ENCODE peak calls at places on chromosomes 4 and X, in four cellular contexts. K, Z, J and A are unnamed samples.

GRCh38 chr4:151627491-151627890 is 133.3 kb downstream of the GATB start:
- DNase-seq in K (no peak), Z (no peak), J (no peak), A (no peak)

GRCh38 chr4:89745708-89746107 is 91.3 kb downstream of the SNCA start:
- DNase-seq in K (no peak), Z (no peak), J (no peak), A (no peak)

GRCh38 chrX:15834051-15834450 is 20.6 kb downstream of the AP1S2 start:
- DNase-seq in K (no peak), Z (no peak), J (no peak), A (no peak)

GRCh38 chrX:96684339-96685204 is at the start of gene DIAPH2:
- DNase-seq in K (peak), Z (peak), J (no peak), A (peak)

GRCh38 chrX:137354851-137355250 is 211.1 kb upstream of the ZIC3 start:
- DNase-seq in K (no peak), Z (no peak), J (no peak), A (no peak)

GRCh38 chrX:104668550-104668949 is 102.6 kb downstream of the IL1RAPL2 start:
- DNase-seq in K (no peak), Z (no peak), J (no peak), A (peak)

GRCh38 chr4:28879178-28879577 is 1841.0 kb upstream of the PCDH7 start:
- DNase-seq in K (no peak), Z (no peak), J (no peak), A (no peak)

GRCh38 chrX:115373308-115373707 is 83.8 kb downstream of the LUZP4 start:
- DNase-seq in K (no peak), Z (no peak), J (no peak), A (no peak)

GRCh38 chr4:153426207-153426886 is 39.8 kb upstream of the TMEM131L start:
- DNase-seq in K (no peak), Z (no peak), J (no peak), A (no peak)

GRCh38 chr4:186149872-186150271 is 41.5 kb upstream of the CYP4V2 start:
- DNase-seq in K (peak), Z (no peak), J (no peak), A (peak)

GRCh38 chrX:20350598-20350997 is 83.9 kb upstream of the RPS6KA3 start:
- DNase-seq in K (no peak), Z (no peak), J (no peak), A (no peak)

GRCh38 chrX:15946783-15947550 is 92.4 kb upstream of the AP1S2 start:
- DNase-seq in K (no peak), Z (no peak), J (no peak), A (peak)

GRCh38 chr4:173044340-173044739 is 124.3 kb upstream of the GALNT7 start:
- DNase-seq in K (no peak), Z (no peak), J (no peak), A (no peak)

GRCh38 chr4:41709844-41710481 is 38.6 kb downstream of the PHOX2B start:
- DNase-seq in K (no peak), Z (no peak), J (no peak), A (peak)

GRCh38 chr4:173195132-173195531 is 26.5 kb downstream of the GALNT7 start:
- DNase-seq in K (no peak), Z (no peak), J (no peak), A (no peak)

GRCh38 chr4:150140774-150141400 is 62.6 kb downstream of the DCLK2 start:
- DNase-seq in K (no peak), Z (no peak), J (no peak), A (no peak)

GRCh38 chr4:151218343-151218742 is 58.6 kb upstream of the PRSS48 start:
- DNase-seq in K (no peak), Z (no peak), J (no peak), A (no peak)

GRCh38 chrX:41823402-41823801 is 99.4 kb downstream of the GPR82 start:
- DNase-seq in K (peak), Z (no peak), J (no peak), A (peak)

GRCh38 chr4:21790437-21791029 is 158.0 kb downstream of the KCNIP4 start:
- DNase-seq in K (no peak), Z (peak), J (peak), A (peak)
- H2AFZ ChIP-seq in K (no peak), Z (no peak), J (no peak), A (no peak)

GRCh38 chrX:88613338-88613737 is 133.7 kb upstream of the CPXCR1 start:
- DNase-seq in K (peak), Z (no peak), J (no peak), A (peak)
- H2AFZ ChIP-seq in K (peak), Z (no peak), J (no peak), A (peak)

GRCh38 chr4:99668472-99668871 is 10.8 kb upstream of the C4orf54 start:
- DNase-seq in K (no peak), Z (no peak), J (no peak), A (no peak)

GRCh38 chr4:99670409-99671073 is 12.9 kb upstream of the C4orf54 start:
- DNase-seq in K (no peak), Z (no peak), J (peak), A (no peak)

GRCh38 chr4:99664703-99665102 is 7.1 kb upstream of the C4orf54 start:
- DNase-seq in K (no peak), Z (no peak), J (no peak), A (no peak)

GRCh38 chr4:99665981-99666380 is 8.4 kb upstream of the C4orf54 start:
- DNase-seq in K (no peak), Z (no peak), J (no peak), A (no peak)

DNA sequence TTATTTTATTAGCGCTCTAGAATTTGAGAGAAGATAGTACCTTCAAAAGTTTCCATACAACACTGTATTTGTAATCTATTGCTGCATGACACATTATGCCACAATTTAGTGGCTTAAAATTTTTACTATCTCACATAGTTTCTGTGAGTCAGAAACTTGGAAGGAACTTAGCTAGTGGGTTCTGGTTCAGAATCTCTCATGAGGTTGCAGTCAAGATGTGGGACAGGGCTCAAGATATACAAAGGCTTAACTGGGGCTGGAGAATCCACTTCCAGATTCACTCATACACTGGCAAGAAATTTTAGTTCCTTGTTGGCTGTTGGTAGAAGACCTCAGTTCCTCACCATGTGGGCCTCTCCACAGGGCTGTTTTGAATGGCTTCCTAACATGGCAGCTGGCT is 11.5 kb upstream of the C4orf54 start:
- DNase-seq in K (no peak), Z (no peak), J (no peak), A (no peak)
- H2AFZ ChIP-seq in K (no peak), Z (no peak), J (no peak), A (no peak)

DNA sequence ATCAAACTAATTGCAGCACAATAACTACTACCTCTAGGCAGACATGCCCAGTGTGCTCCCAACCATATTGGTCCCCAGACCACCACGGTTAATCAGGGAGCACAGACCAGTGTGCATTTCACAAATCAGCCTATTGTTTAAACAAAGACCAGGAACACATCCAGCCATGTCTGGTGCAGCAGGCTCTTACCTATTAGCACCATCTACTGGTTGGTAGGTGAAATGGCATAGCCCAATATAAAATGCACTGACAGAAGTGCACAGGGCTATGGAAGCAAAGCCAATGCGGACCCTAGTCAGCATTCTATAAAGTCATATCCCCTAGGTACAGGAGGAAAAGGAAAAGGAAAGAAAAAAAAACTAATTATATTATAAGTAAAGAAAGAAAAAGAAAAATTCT is 15.5 kb upstream of the CYLC1 start:
- DNase-seq in K (peak), Z (peak), J (peak), A (peak)
- H2AFZ ChIP-seq in K (no peak), Z (no peak), J (no peak), A (no peak)